ENCODE peak calls at places on chromosome 16, in ten cellular contexts. H is posterior vena cava, J is prostate gland, A is AG08395, C is B cell, X is heart right ventricle, W is NCI-H1930, B is H54, N is pulmonary artery endothelial cell, D is GM03348. S is an unnamed sample.

GRCh38 chr16:52251495-52251894 is 295.4 kb downstream of the TOX3 start:
- DNase-seq in D (no peak), J (no peak), N (no peak), H (no peak), B (no peak), W (no peak), A (no peak), X (no peak), C (no peak), S (no peak)

GRCh38 chr16:82580293-82580900 is 46.4 kb upstream of the CDH13 start:
- DNase-seq in X (no peak), W (no peak), H (no peak), N (no peak), C (no peak), A (peak), D (peak), B (no peak), J (peak), S (no peak)

GRCh38 chr16:69345923-69346322 is 5.7 kb downstream of the TMED6 start:
- DNase-seq in B (no peak), C (no peak), D (no peak), H (no peak), J (no peak), N (no peak), A (no peak), W (no peak), X (no peak), S (no peak)

GRCh38 chr16:46883353-46883689 is 841 bp upstream of the GPT2 start:
- DNase-seq in B (no peak), W (no peak), J (peak), C (no peak), H (no peak), A (no peak), N (no peak), X (no peak), D (no peak), S (no peak)

GRCh38 chr16:69567031-69567680 is 1.4 kb downstream of the NFAT5 start:
- DNase-seq in A (peak), H (no peak), N (no peak), B (no peak), D (no peak), J (peak), W (no peak), X (no peak), C (peak), S (no peak)

GRCh38 chr16:56423584-56424403 is 1.6 kb downstream of the AMFR start:
- DNase-seq in B (no peak), X (no peak), W (no peak), D (no peak), C (peak), A (no peak), H (no peak), N (no peak), J (no peak), S (no peak)

GRCh38 chr16:69490707-69491324 is 66.4 kb downstream of the CYB5B start:
- DNase-seq in X (no peak), H (peak), B (no peak), J (no peak), W (no peak), C (no peak), N (no peak), D (no peak), A (no peak), S (no peak)

GRCh38 chr16:78455861-78456260 is 356.4 kb downstream of the WWOX start:
- DNase-seq in H (no peak), A (no peak), D (no peak), W (no peak), N (no peak), J (no peak), B (no peak), X (no peak), C (no peak), S (no peak)

GRCh38 chr16:68022278-68022727 is 729 bp downstream of the DDX28 start:
- DNase-seq in W (no peak), A (no peak), H (peak), D (no peak), B (no peak), C (no peak), X (no peak), J (no peak), N (no peak), S (no peak)

GRCh38 chr16:78505544-78506371 is 406.3 kb downstream of the WWOX start:
- DNase-seq in J (no peak), D (peak), C (no peak), X (peak), N (no peak), H (peak), A (peak), B (no peak), W (no peak), S (peak)

GRCh38 chr16:66977341-66978113 is 10.9 kb upstream of the CES4A start:
- DNase-seq in H (peak), D (peak), B (peak), N (peak), W (peak), C (peak), A (peak), X (peak), J (peak), S (peak)

GRCh38 chr16:71263581-71263980 is 25.6 kb downstream of the CMTR2 start:
- DNase-seq in B (no peak), A (no peak), C (no peak), X (no peak), H (no peak), N (no peak), J (no peak), W (no peak), D (no peak), S (no peak)

GRCh38 chr16:41439-42068 is 11.9 kb downstream of the POLR3K start:
- DNase-seq in H (peak), X (no peak), N (no peak), W (no peak), D (no peak), C (no peak), B (no peak), J (no peak), A (no peak), S (no peak)

GRCh38 chr16:27625050-27625697 is 75.2 kb downstream of the KATNIP start:
- DNase-seq in X (peak), B (no peak), C (no peak), J (peak), H (no peak), D (peak), N (peak), W (peak), A (peak), S (no peak)

GRCh38 chr16:48531011-48531962 is 78.7 kb downstream of the N4BP1 start:
- DNase-seq in W (no peak), D (peak), J (no peak), B (no peak), X (peak), C (no peak), A (peak), H (peak), N (no peak), S (peak)

GRCh38 chr16:8931864-8932263 is 31.8 kb downstream of the USP7 start:
- DNase-seq in J (peak), C (peak), W (no peak), N (peak), D (peak), B (no peak), X (peak), A (peak), H (peak), S (no peak)

GRCh38 chr16:56743840-56744239 is 13.9 kb downstream of the NUP93 start:
- DNase-seq in A (peak), D (peak), B (no peak), N (no peak), W (no peak), H (no peak), J (no peak), X (no peak), C (no peak), S (no peak)

GRCh38 chr16:49634235-49635008 is 221.5 kb downstream of the ZNF423 start:
- DNase-seq in X (no peak), D (no peak), N (no peak), W (no peak), B (no peak), H (no peak), A (no peak), C (no peak), J (no peak), S (no peak)

GRCh38 chr16:53546988-53547391 is 44.0 kb upstream of the AKTIP start:
- DNase-seq in W (no peak), H (no peak), X (no peak), C (no peak), D (no peak), B (no peak), N (peak), A (no peak), J (no peak), S (no peak)

GRCh38 chr16:77373726-77374125 is 61.1 kb downstream of the ADAMTS18 start:
- DNase-seq in D (no peak), C (no peak), W (no peak), X (no peak), N (no peak), H (no peak), B (no peak), J (no peak), A (no peak), S (no peak)

GRCh38 chr16:81928975-81929374 is 82.3 kb downstream of the SDR42E1 start:
- DNase-seq in J (peak), A (no peak), H (no peak), X (no peak), N (no peak), C (no peak), W (no peak), B (no peak), D (no peak), S (peak)

GRCh38 chr16:80948886-80949502 is 57.7 kb downstream of the CMC2 start:
- DNase-seq in D (peak), C (no peak), J (no peak), B (peak), N (no peak), H (no peak), W (peak), X (peak), A (peak), S (peak)

GRCh38 chr16:35391328-35391727 is 1931.9 kb downstream of the TP53TG3F start:
- DNase-seq in B (no peak), D (peak), A (no peak), X (peak), H (no peak), J (peak), N (no peak), C (no peak), W (peak), S (no peak)

GRCh38 chr16:78665373-78665772 is 565.9 kb downstream of the WWOX start:
- DNase-seq in B (no peak), C (no peak), W (no peak), X (no peak), N (no peak), D (no peak), H (no peak), A (peak), J (no peak), S (no peak)

GRCh38 chr16:27444470-27444869 is 42.5 kb downstream of the IL21R start:
- DNase-seq in W (no peak), A (no peak), D (no peak), B (no peak), X (no peak), J (no peak), H (peak), C (no peak), N (no peak), S (peak)

GRCh38 chr16:66746682-66747081 is 4.7 kb downstream of the DYNC1LI2 start:
- DNase-seq in J (no peak), H (no peak), W (no peak), D (peak), A (no peak), C (no peak), N (no peak), B (no peak), X (no peak), S (no peak)

GRCh38 chr16:75256871-75257343 is 5.5 kb upstream of the BCAR1 start:
- DNase-seq in X (peak), J (no peak), A (peak), W (no peak), C (no peak), B (no peak), H (no peak), D (peak), N (no peak), S (no peak)

GRCh38 chr16:28042856-28043255 is 20.7 kb downstream of the GSG1L start:
- DNase-seq in C (no peak), J (no peak), X (no peak), B (no peak), W (no peak), D (peak), A (peak), H (no peak), N (no peak), S (no peak)

S was measured in upper lobe of right lung.